ENCODE peak calls at places on chromosomes 6 and 20, in four cellular contexts. T is H9, W is HFF-Myc, X is AG09319. G is an unnamed sample.

GRCh38 chr6:169646906-169647567 is 54.8 kb downstream of the WDR27 start:
- DNase-seq in T (peak; percentile 19), W (no peak), X (no peak), G (no peak)

GRCh38 chr20:513429-513828 is 30.2 kb downstream of the CSNK2A1 start:
- DNase-seq in T (no peak), W (no peak), X (no peak), G (no peak)

GRCh38 chr6:26109776-26110175 is 22.5 kb downstream of the HFE start:
- DNase-seq in T (no peak), W (no peak), X (no peak), G (no peak)

GRCh38 chr6:3913077-3913957 is 64.1 kb downstream of the FAM50B start:
- DNase-seq in T (no peak), W (peak; percentile 93), X (peak; percentile 89), G (no peak)

GRCh38 chr20:60789399-60789798 is 462.7 kb upstream of the CDH4 start:
- DNase-seq in T (no peak), W (no peak), X (no peak), G (no peak)

GRCh38 chr6:170295519-170296422 is 4.9 kb upstream of the DLL1 start:
- DNase-seq in T (peak; percentile 97), W (no peak), X (no peak), G (peak; percentile 71)

GRCh38 chr6:30888472-30889137 is 4.3 kb downstream of the DDR1 start:
- DNase-seq in T (peak; percentile 16), W (no peak), X (no peak), G (no peak)

GRCh38 chr6:111848262-111848661 is 25.0 kb downstream of the FYN start:
- DNase-seq in T (no peak), W (no peak), X (no peak), G (no peak)

GRCh38 chr6:35445691-35446090 is 6.4 kb upstream of the FANCE start:
- DNase-seq in T (no peak), W (no peak), X (no peak), G (peak; percentile 73)

GRCh38 chr20:17023811-17024210 is 203.0 kb upstream of the PCSK2 start:
- DNase-seq in T (peak; percentile 72), W (no peak), X (no peak), G (no peak)

GRCh38 chr6:142543576-142543975 is 241.8 kb downstream of the ADGRG6 start:
- DNase-seq in T (no peak), W (no peak), X (peak; percentile 28), G (no peak)

GRCh38 chr6:2765896-2766766 is 938 bp downstream of the WRNIP1 start:
- DNase-seq in T (no peak), W (no peak), X (no peak), G (peak; percentile 58)

GRCh38 chr6:136717297-136717990 is 74.8 kb downstream of the MAP3K5 start:
- DNase-seq in T (no peak), W (no peak), X (no peak), G (no peak)

GRCh38 chr6:74369556-74369993 is 673.6 kb downstream of the CD109 start:
- DNase-seq in T (no peak), W (peak; percentile 37), X (no peak), G (no peak)

GRCh38 chr6:124857746-124858145 is 104.5 kb upstream of the RNF217 start:
- DNase-seq in T (no peak), W (no peak), X (no peak), G (no peak)

GRCh38 chr6:124859366-124859765 is 102.9 kb upstream of the RNF217 start:
- DNase-seq in T (no peak), W (no peak), X (no peak), G (no peak)

GRCh38 chr6:124858564-124858963 is 103.7 kb upstream of the RNF217 start:
- DNase-seq in T (no peak), W (no peak), X (no peak), G (no peak)

GRCh38 chr6:124854338-124854922 is 107.8 kb upstream of the RNF217 start:
- DNase-seq in T (no peak), W (no peak), X (no peak), G (no peak)
- TF ChIP-seq CTCF in T (peak; percentile 46), W (no peak), X (peak; percentile 9), G (peak; percentile 27)

GRCh38 chr20:51378171-51378928 is 164.2 kb downstream of the NFATC2 start:
- DNase-seq in T (peak; percentile 65), W (no peak), X (no peak), G (peak; percentile 30)
- TF ChIP-seq CTCF in T (peak; percentile 64), W (no peak), X (no peak), G (peak; percentile 25)

DNA sequence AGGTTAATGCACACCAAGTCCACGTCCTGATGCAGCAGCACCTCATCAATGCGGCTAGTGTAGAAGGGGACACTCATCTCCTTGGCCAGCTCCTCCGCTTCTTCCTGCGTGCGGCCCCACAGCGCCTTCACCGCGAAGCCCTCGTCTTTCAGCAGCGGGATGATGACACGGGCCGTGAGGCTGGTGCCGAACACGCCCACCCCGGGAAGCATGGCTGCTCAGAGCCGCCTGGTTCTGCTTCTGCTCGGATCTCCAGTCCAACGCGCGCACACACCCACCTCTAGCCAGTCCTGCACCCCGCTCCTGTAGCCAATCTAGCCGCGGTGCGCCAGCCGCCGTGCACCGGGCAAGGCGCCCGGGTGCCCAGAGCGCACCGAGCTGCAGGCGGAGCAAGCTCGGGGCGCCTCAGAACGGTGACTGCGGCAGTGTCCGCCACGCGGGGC is 700 bp downstream of the GFOD1 start:
- DNase-seq in T (peak; percentile 53), W (no peak), X (no peak), G (peak; percentile 82)
- TF ChIP-seq CTCF in T (no peak), W (no peak), X (no peak), G (no peak)

DNA sequence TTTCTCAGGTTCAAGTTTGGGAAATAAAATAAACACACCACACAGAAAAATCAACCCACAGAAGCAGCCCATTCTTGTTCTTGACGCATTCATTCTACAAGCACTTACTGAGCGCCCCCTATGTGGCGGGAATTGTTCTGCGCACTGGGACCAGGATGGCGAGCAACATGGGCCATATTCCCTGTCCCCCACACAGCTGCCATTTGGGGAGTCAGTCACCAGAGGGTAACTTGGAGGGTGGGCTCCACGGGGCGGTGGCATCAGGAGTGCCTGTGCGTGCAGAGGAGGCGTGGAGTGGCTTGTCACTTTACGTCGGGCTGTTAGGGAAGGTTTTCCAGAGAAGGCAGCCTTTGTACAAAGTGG is 185.0 kb upstream of the PDE10A start:
- DNase-seq in T (peak; percentile 55), W (no peak), X (no peak), G (no peak)
- TF ChIP-seq CTCF in T (peak; percentile 76), W (no peak), X (no peak), G (peak; percentile 16)

GRCh38 chr20:37903317-37904007 is 535 bp downstream of the VSTM2L start:
- DNase-seq in T (peak; percentile 38), W (no peak), X (no peak), G (no peak)
- TF ChIP-seq CTCF in T (peak; percentile 67), W (peak; percentile 26), X (peak; percentile 6), G (peak; percentile 58)

G was measured in activated CD8-positive, alpha-beta T cell treated with anti-CD3 and anti-CD28 coated beads for 36 hours.